ENCODE peak calls at places on chromosomes 5 and 9, in four cellular contexts. J, F, V and N are unnamed samples. For H3K27me3, the result is how much of the 10 kb centered on the place peaks cover.

GRCh38 chr5:165881259-165881658 is 2375.8 kb downstream of the MAT2B start:
- DNase-seq in J (no peak), F (no peak), V (no peak), N (no peak)

GRCh38 chr9:1256178-1256577 is 206.0 kb downstream of the DMRT2 start:
- DNase-seq in J (no peak), F (no peak), V (no peak), N (no peak)

GRCh38 chr5:35405938-35406337 is 175.7 kb upstream of the PRLR start:
- DNase-seq in J (no peak), F (no peak), V (no peak), N (no peak)

GRCh38 chr9:137575382-137575724 is 3.4 kb downstream of the DPH7 start:
- DNase-seq in J (no peak), F (no peak), V (no peak), N (no peak)

GRCh38 chr5:142844881-142845280 is 74.7 kb downstream of the ARHGAP26 start:
- DNase-seq in J (no peak), F (no peak), V (no peak), N (no peak)

GRCh38 chr9:110175275-110175968 is 32.5 kb downstream of the C9orf152 start:
- DNase-seq in J (no peak), F (no peak), V (no peak), N (no peak)

GRCh38 chr5:170360712-170361501 is 28.3 kb downstream of the KCNMB1 start:
- DNase-seq in J (no peak), F (no peak), V (no peak), N (no peak)

GRCh38 chr9:111719541-111719940 is 58.1 kb downstream of the GNG10 start:
- DNase-seq in J (no peak), F (no peak), V (no peak), N (no peak)

GRCh38 chr9:31740705-31741104 is 643.7 kb upstream of the ACO1 start:
- DNase-seq in J (no peak), F (no peak), V (no peak), N (no peak)

GRCh38 chr5:107063511-107063910 is 607.2 kb downstream of the EFNA5 start:
- DNase-seq in J (no peak), F (no peak), V (no peak), N (peak)

GRCh38 chr9:2267171-2267740 is 252.1 kb downstream of the SMARCA2 start:
- DNase-seq in J (peak), F (no peak), V (no peak), N (no peak)

GRCh38 chr5:65721775-65722574 is at the start of the genes NLN and SGTB:
- DNase-seq in J (peak), F (peak), V (peak), N (peak)

GRCh38 chr5:172723508-172723907 is 47.5 kb downstream of the DUSP1 start:
- DNase-seq in J (no peak), F (no peak), V (no peak), N (no peak)

GRCh38 chr5:150092159-150092787 is 5.9 kb upstream of the CSF1R start:
- DNase-seq in J (no peak), F (no peak), V (no peak), N (no peak)

GRCh38 chr5:14035859-14036440 is 91.5 kb upstream of the DNAH5 start:
- DNase-seq in J (no peak), F (no peak), V (peak), N (peak)

GRCh38 chr9:120735009-120735408 is 20.7 kb upstream of the MEGF9 start:
- DNase-seq in J (no peak), F (no peak), V (no peak), N (no peak)

GRCh38 chr5:170451764-170452365 is 52.0 kb upstream of the KCNIP1 start:
- DNase-seq in J (no peak), F (no peak), V (no peak), N (peak)

GRCh38 chr9:133187561-133188005 is 21.5 kb downstream of the OBP2B start:
- DNase-seq in J (no peak), F (peak), V (no peak), N (no peak)

GRCh38 chr9:6501526-6502210 is 88.7 kb downstream of the UHRF2 start:
- DNase-seq in J (no peak), F (no peak), V (no peak), N (no peak)

GRCh38 chr9:118563677-118564076 is 805.6 kb downstream of the BRINP1 start:
- DNase-seq in J (no peak), F (no peak), V (no peak), N (no peak)

GRCh38 chr9:76218868-76219462 is 175.3 kb downstream of the RFK start:
- DNase-seq in J (no peak), F (no peak), V (no peak), N (no peak)

GRCh38 chr9:113973963-113974413 is 97.9 kb downstream of the ZNF618 start:
- DNase-seq in J (no peak), F (no peak), V (no peak), N (no peak)

GRCh38 chr9:136586391-136586790 is 40.5 kb upstream of the NOTCH1 start:
- DNase-seq in J (no peak), F (no peak), V (no peak), N (no peak)

GRCh38 chr5:29016067-29016466 is 1977.7 kb upstream of the CDH9 start:
- DNase-seq in J (no peak), F (no peak), V (no peak), N (no peak)

GRCh38 chr5:99000878-99001277 is 72.1 kb upstream of the CHD1 start:
- DNase-seq in J (no peak), F (no peak), V (no peak), N (no peak)

GRCh38 chr9:110526426-110526825 is 53.1 kb downstream of the SVEP1 start:
- DNase-seq in J (no peak), F (no peak), V (no peak), N (no peak)

GRCh38 chr5:113020461-113021273 is 44.1 kb downstream of the DCP2 start:
- DNase-seq in J (no peak), F (no peak), V (no peak), N (peak)

GRCh38 chr5:77909237-77909636 is 133.1 kb upstream of the TBCA start:
- DNase-seq in J (no peak), F (no peak), V (no peak), N (no peak)

GRCh38 chr5:55713871-55714270 is 1.7 kb upstream of the SLC38A9 start:
- DNase-seq in J (no peak), F (no peak), V (no peak), N (no peak)

GRCh38 chr5:176788931-176789872 is 21.2 kb upstream of the UNC5A start:
- DNase-seq in J (no peak), F (no peak), V (no peak), N (no peak)

GRCh38 chr5:50343715-50344114 is 97.4 kb downstream of the EMB start:
- DNase-seq in J (no peak), F (no peak), V (no peak), N (no peak)

GRCh38 chr5:1543398-1544293 is 19.9 kb upstream of the LPCAT1 start:
- DNase-seq in J (no peak), F (peak), V (no peak), N (no peak)

GRCh38 chr9:94734054-94734754 is 7.7 kb downstream of the AOPEP start:
- DNase-seq in J (no peak), F (no peak), V (no peak), N (no peak)

GRCh38 chr5:138491669-138492551 is 26.6 kb downstream of the EGR1 start:
- DNase-seq in J (peak), F (peak), V (peak), N (peak)

GRCh38 chr5:151202381-151203139 is 21.3 kb downstream of the CCDC69 start:
- DNase-seq in J (no peak), F (no peak), V (no peak), N (peak)

GRCh38 chr9:75636427-75637045 is 253.9 kb upstream of the PCSK5 start:
- DNase-seq in J (no peak), F (no peak), V (no peak), N (no peak)

GRCh38 chr9:13279284-13280162 is at the start of gene MPDZ:
- DNase-seq in J (peak), F (peak), V (peak), N (peak)

DNA sequence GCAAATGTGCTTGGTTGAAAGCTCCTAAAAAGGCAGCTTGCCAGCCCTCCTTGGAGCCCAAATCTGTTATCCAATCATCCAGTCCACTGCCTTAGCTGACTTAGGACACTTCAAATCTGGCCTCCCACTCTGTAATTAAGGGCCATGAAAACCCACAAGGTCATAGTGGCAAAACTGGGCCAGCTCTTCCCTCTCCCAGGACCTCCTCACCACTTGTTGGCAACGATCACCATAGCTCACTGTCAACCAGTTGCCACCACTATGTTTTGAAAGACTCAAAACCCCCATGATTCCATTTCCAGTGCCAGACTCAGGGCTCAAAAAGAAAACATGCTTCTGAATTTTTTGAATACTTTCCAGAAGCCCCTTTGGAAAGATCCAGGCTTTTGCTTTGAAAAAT is 107.5 kb downstream of the NREP start:
- DNase-seq in J (no peak), F (no peak), V (no peak), N (no peak)
- H3K27me3 ChIP-seq in J (under half), F (under half), V (under half), N (under half)

DNA sequence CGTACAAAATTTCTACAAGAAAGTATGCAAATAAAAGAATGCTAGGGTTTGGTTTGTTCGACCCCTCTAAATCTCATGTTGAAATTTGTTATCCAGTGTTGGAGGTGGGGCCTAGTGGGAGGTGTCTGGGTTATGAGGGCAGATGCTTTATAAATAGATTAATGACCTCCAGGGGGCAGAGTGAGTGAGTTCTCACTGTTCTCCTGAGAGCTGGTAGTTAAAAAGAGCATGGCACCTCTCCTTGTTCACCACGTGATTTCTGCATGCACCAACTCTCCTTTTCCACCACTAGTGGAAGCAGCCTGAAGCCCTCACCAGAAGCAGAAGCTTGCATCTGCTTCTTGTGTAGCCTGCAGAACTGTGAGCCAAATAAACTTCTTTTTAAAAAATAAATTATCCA is 50.4 kb upstream of the FAM170A start:
- DNase-seq in J (no peak), F (no peak), V (peak), N (peak)
- TF ChIP-seq CTCF in J (peak), F (no peak), V (peak), N (peak)

GRCh38 chr9:134352247-134352933 is 26.1 kb downstream of the RXRA start:
- DNase-seq in J (no peak), F (no peak), V (no peak), N (no peak)

GRCh38 chr9:134355158-134355557 is 28.9 kb downstream of the RXRA start:
- DNase-seq in J (no peak), F (no peak), V (no peak), N (no peak)

GRCh38 chr9:134355561-134356278 is 29.5 kb downstream of the RXRA start:
- DNase-seq in J (no peak), F (no peak), V (peak), N (no peak)

GRCh38 chr9:134351777-134352176 is 25.5 kb downstream of the RXRA start:
- DNase-seq in J (no peak), F (no peak), V (no peak), N (no peak)

GRCh38 chr9:134353539-134353938 is 27.3 kb downstream of the RXRA start:
- DNase-seq in J (no peak), F (no peak), V (no peak), N (no peak)
- H3K27ac ChIP-seq in J (no peak), F (no peak), V (no peak), N (no peak)

GRCh38 chr9:135110416-135110815 is 22.9 kb downstream of the OLFM1 start:
- DNase-seq in J (no peak), F (no peak), V (no peak), N (no peak)
- H3K27me3 ChIP-seq in J (under half), F (under half), V (under half), N (under half)